ENCODE peak calls at places on chromosome 18, in five cellular contexts. Z is tibial artery; L is testis; T is effector memory CD4-positive, alpha-beta T cell; E is cardiac muscle cell. M is an unnamed sample. For H3K9me3, the result is how much of the 10 kb centered on the place peaks cover.

GRCh38 chr18:2911533-2911932 is 64.7 kb downstream of the EMILIN2 start:
- DNase-seq in Z (no peak), L (no peak), E (no peak), T (no peak), M (no peak)

GRCh38 chr18:48546411-48546810 is 7.6 kb downstream of the CTIF start:
- DNase-seq in E (no peak), T (no peak), L (no peak), Z (peak), M (no peak)

GRCh38 chr18:26654173-26655009 is 106.0 kb upstream of the KCTD1 start:
- DNase-seq in E (no peak), L (no peak), T (no peak), Z (no peak), M (no peak)

GRCh38 chr18:58860747-58861224 is 3.9 kb upstream of the ZNF532 start:
- DNase-seq in L (no peak), Z (no peak), T (no peak), E (no peak), M (no peak)

GRCh38 chr18:49135871-49136270 is 185.1 kb upstream of the SMAD7 start:
- DNase-seq in L (no peak), T (no peak), Z (no peak), E (no peak), M (no peak)

GRCh38 chr18:48905541-48905940 is 45.2 kb downstream of the SMAD7 start:
- DNase-seq in L (no peak), Z (no peak), E (no peak), T (no peak), M (no peak)

GRCh38 chr18:22210331-22210754 is 41.0 kb downstream of the GATA6 start:
- DNase-seq in T (no peak), E (no peak), Z (no peak), L (no peak), M (no peak)

GRCh38 chr18:3799515-3799914 is 349.5 kb downstream of the TGIF1 start:
- DNase-seq in Z (no peak), L (no peak), E (peak), T (no peak), M (no peak)

GRCh38 chr18:858016-858415 is 46.0 kb upstream of the YES1 start:
- DNase-seq in Z (no peak), T (no peak), L (no peak), E (no peak), M (no peak)

GRCh38 chr18:5556317-5556974 is 12.6 kb upstream of the EPB41L3 start:
- DNase-seq in Z (no peak), L (no peak), E (no peak), T (no peak), M (no peak)

GRCh38 chr18:22250591-22250996 is 81.2 kb downstream of the GATA6 start:
- DNase-seq in E (no peak), L (no peak), Z (no peak), T (no peak), M (no peak)

GRCh38 chr18:23131693-23132319 is 3.5 kb upstream of the CABLES1 start:
- DNase-seq in E (peak), T (no peak), L (peak), Z (no peak), M (no peak)

GRCh38 chr18:79950440-79951341 is 762 bp downstream of the SLC66A2 start:
- DNase-seq in T (no peak), Z (peak), E (peak), L (peak), M (no peak)

GRCh38 chr18:59779979-59780378 is 82.8 kb upstream of the CCBE1 start:
- DNase-seq in T (no peak), Z (no peak), L (no peak), E (no peak), M (no peak)

GRCh38 chr18:57906852-57907251 is 103.7 kb upstream of the ATP8B1 start:
- DNase-seq in E (no peak), Z (no peak), L (no peak), T (no peak), M (no peak)

GRCh38 chr18:72762505-72763122 is 105.2 kb downstream of the NETO1 start:
- DNase-seq in T (no peak), E (peak), L (no peak), Z (no peak), M (no peak)

GRCh38 chr18:59005266-59005665 is 134.4 kb upstream of the SEC11C start:
- DNase-seq in Z (peak), E (peak), T (no peak), L (peak), M (no peak)

GRCh38 chr18:49447810-49448745 is 12.4 kb downstream of the DYM start:
- DNase-seq in T (peak), L (peak), Z (no peak), E (peak), M (no peak)

GRCh38 chr18:42068030-42068429 is 113.0 kb downstream of the PIK3C3 start:
- DNase-seq in Z (no peak), E (no peak), L (no peak), T (no peak), M (no peak)

GRCh38 chr18:30387401-30387800 is 655.1 kb downstream of the DSC3 start:
- DNase-seq in L (no peak), E (peak), T (no peak), Z (no peak), M (no peak)

GRCh38 chr18:33606621-33607020 is 28.6 kb downstream of the ASXL3 start:
- DNase-seq in E (no peak), L (no peak), T (no peak), Z (no peak), M (no peak)

GRCh38 chr18:51153659-51154371 is 43.7 kb downstream of the MEX3C start:
- DNase-seq in E (no peak), T (peak), Z (no peak), L (no peak), M (peak)

GRCh38 chr18:60024857-60025256 is 125.1 kb downstream of the PMAIP1 start:
- DNase-seq in T (no peak), L (no peak), E (no peak), Z (no peak), M (no peak)

GRCh38 chr18:30280861-30281470 is 761.6 kb downstream of the DSC3 start:
- DNase-seq in T (no peak), Z (no peak), L (peak), E (peak), M (no peak)

GRCh38 chr18:68104036-68104435 is 587.5 kb upstream of the DSEL start:
- DNase-seq in Z (no peak), L (no peak), T (no peak), E (no peak), M (no peak)

GRCh38 chr18:57780318-57781127 is 22.6 kb downstream of the ATP8B1 start:
- DNase-seq in T (no peak), Z (no peak), E (no peak), L (no peak), M (no peak)

GRCh38 chr18:31427010-31427409 is 20.5 kb upstream of the DSG3 start:
- DNase-seq in T (no peak), Z (no peak), L (no peak), E (no peak), M (no peak)

DNA sequence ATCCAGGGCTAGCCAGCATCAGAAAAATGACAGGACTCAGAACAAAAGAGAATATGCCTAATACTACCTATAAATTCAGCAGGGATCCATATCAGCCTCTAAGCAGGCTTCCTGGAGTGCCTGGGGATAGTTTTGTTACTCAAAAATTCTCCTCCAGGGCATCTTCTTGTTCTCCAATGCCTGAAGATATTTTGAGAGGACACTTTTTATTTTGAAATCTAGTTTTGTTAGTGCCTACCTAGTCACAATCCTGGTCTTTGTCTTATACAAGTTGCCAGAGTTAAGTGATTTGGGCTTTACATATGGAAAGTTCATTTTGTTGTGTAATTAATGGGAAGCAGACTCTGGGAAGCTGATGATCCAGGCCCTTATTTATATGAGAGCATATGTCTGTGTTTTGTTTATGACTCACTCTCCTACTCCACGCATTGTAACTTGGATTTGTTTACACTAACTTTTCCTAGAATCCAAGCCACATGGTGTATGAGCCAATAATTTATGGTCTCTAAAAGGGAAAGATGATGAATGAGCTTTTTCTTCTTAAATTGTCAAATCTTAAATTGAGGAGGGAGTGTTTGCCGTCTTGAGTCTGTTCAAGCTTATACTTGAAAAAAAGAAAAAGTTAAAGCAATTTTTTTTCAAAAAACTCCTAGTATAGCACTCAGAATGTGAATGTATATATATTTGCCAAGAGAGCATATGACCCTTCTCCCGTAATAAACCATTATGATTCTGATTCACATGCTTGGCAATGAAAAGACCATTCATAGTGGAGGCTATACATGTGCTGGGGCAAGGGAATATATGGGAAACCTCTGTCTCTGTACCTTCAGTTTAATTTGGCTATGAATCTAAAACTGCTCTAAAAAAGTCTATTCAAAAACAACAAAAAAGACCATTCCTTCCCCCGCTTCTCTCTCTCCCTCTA is 370.3 kb downstream of the SETBP1 start:
- DNase-seq in E (no peak), T (no peak), L (no peak), Z (no peak), M (no peak)
- H3K27ac ChIP-seq in E (no peak), T (no peak), L (no peak), Z (peak), M (no peak)

DNA sequence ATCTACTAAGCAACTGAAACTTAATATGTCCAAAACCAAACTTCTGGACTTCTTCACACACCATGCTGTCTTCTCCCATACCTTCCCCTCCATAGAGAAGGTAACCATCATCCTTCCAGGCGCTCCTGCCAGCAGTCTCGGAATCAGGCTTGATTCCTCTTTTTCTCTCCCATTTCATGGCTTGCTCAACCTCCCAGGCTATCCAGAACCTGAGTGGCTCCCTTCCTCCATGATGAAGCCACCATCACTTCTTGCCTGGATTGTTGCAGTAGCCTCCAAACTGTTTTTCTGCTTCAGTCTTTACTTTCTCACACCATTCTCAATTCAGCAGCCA is 40.1 kb upstream of the NDUFV2 start:
- DNase-seq in E (no peak), T (no peak), Z (no peak), L (no peak), M (no peak)
- H3K9me3 ChIP-seq in E (under half), T (under half), Z (under half), L (under half), M (under half)

GRCh38 chr18:13511961-13512572 is 214.3 kb downstream of the FAM210A start:
- DNase-seq in T (no peak), E (no peak), L (no peak), Z (no peak), M (no peak)
- H3K27ac ChIP-seq in T (no peak), E (no peak), L (no peak), Z (no peak), M (no peak)

DNA sequence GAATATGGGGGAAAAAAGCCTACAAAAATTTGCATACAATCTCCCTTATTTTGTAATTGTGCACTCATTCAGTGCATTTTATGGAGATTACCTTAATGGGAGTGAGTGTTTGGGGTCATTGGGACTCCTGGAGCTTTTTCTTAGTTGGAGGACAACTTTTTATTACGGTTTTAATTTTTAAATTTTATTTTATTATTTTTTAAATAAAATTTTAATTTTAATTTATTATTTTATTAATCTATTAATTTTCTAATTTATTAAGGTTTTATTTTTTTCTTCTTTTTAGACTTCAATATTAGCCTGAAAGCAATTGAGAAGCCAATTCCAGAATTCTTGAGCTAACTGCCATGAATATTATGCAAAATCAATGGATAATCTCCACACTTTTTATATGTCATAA is 355.0 kb downstream of the SOCS6 start:
- DNase-seq in Z (no peak), L (no peak), E (no peak), T (no peak), M (no peak)
- H3K9me3 ChIP-seq in Z (under half), L (under half), E (under half), T (under half), M (under half)

DNA sequence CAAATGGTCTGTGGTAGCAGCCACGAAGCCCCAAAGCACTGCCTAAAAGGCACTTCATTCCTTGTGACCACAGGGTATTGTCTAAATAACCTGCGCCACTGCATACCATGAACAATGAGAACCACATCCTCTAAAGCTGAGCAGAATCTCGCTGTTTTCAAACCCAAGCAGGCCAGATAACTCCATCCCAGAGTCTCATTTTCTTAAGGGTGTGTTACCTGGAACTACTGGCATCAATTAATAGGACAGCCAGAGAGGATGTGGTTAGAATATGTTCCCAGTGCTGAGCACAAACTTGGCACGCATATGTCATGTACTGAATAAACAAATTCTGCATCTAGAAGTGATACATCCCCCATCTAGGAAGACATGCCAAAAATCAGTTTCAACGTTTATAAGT is 13.0 kb downstream of the VPS4B start:
- DNase-seq in T (no peak), E (no peak), Z (no peak), L (no peak), M (no peak)
- H3K27ac ChIP-seq in T (no peak), E (no peak), Z (no peak), L (no peak), M (no peak)

GRCh38 chr18:56038258-56039030 is 450.5 kb upstream of the TCF4 start:
- DNase-seq in Z (no peak), T (no peak), E (no peak), L (no peak), M (no peak)

GRCh38 chr18:56034954-56035353 is 447.0 kb upstream of the TCF4 start:
- DNase-seq in L (peak), Z (no peak), T (no peak), E (no peak), M (peak)

GRCh38 chr18:56035546-56035945 is 447.6 kb upstream of the TCF4 start:
- DNase-seq in Z (no peak), E (no peak), L (no peak), T (no peak), M (no peak)

GRCh38 chr18:56036673-56037072 is 448.7 kb upstream of the TCF4 start:
- DNase-seq in T (no peak), L (no peak), E (no peak), Z (no peak), M (no peak)
- H3K9me3 ChIP-seq in T (under half), L (under half), E (under half), Z (under half), M (under half)

M was measured in esophagus muscularis mucosa.